ENCODE peak calls at places on chromosome 1, in four cellular contexts. V is stimulated activated CD4-positive, alpha-beta T cell treated with anti-CD3 and anti-CD28 coated beads, Interleukin-1b, Interleukin-23, amount 100 ng/mL, for 1 hour; X is AG04450; Z is H9. U is an unnamed sample.

GRCh38 chr1:155977607-155978324 is 581 bp downstream of the ARHGEF2 start:
- DNase-seq in V (peak), X (no peak), Z (peak), U (peak)

GRCh38 chr1:48200166-48200900 is 22.2 kb upstream of the SLC5A9 start:
- DNase-seq in V (no peak), X (no peak), Z (no peak), U (no peak)

GRCh38 chr1:206556748-206557635 is 49.7 kb downstream of the RASSF5 start:
- DNase-seq in V (peak), X (no peak), Z (peak), U (peak)

GRCh38 chr1:245060684-245061374 is 94.0 kb upstream of the KIF26B start:
- DNase-seq in V (no peak), X (no peak), Z (no peak), U (no peak)

GRCh38 chr1:165117482-165117881 is 239.0 kb downstream of the LMX1A start:
- DNase-seq in V (no peak), X (no peak), Z (peak), U (peak)

GRCh38 chr1:207128336-207128921 is 24.4 kb downstream of the C4BPA start:
- DNase-seq in V (no peak), X (no peak), Z (no peak), U (peak)

GRCh38 chr1:219990782-219991510 is 55.4 kb downstream of the EPRS1 start:
- DNase-seq in V (no peak), X (no peak), Z (no peak), U (peak)

GRCh38 chr1:62274496-62274895 is 44.7 kb downstream of the KANK4 start:
- DNase-seq in V (no peak), X (no peak), Z (no peak), U (no peak)

GRCh38 chr1:53681647-53682368 is 57.2 kb downstream of the GLIS1 start:
- DNase-seq in V (no peak), X (no peak), Z (peak), U (peak)

GRCh38 chr1:14017531-14017961 is 317.6 kb downstream of the PRDM2 start:
- DNase-seq in V (no peak), X (no peak), Z (no peak), U (peak)

GRCh38 chr1:97204468-97204867 is 482.9 kb downstream of the PTBP2 start:
- DNase-seq in V (no peak), X (no peak), Z (no peak), U (peak)

GRCh38 chr1:47991187-47991586 is 6.0 kb downstream of the TRABD2B start:
- DNase-seq in V (no peak), X (no peak), Z (peak), U (no peak)

GRCh38 chr1:154857441-154858215 is 12.5 kb downstream of the KCNN3 start:
- DNase-seq in V (no peak), X (no peak), Z (no peak), U (no peak)

GRCh38 chr1:183470961-183471747 is 1.1 kb upstream of the SMG7 start:
- DNase-seq in V (peak), X (peak), Z (peak), U (peak)

GRCh38 chr1:67484492-67484891 is 54.3 kb upstream of the SERBP1 start:
- DNase-seq in V (no peak), X (no peak), Z (no peak), U (peak)

GRCh38 chr1:3516911-3517310 is 62.4 kb downstream of the ARHGEF16 start:
- DNase-seq in V (no peak), X (no peak), Z (no peak), U (no peak)

GRCh38 chr1:30334767-30335166 is 388.6 kb downstream of the MATN1 start:
- DNase-seq in V (no peak), X (no peak), Z (no peak), U (no peak)

GRCh38 chr1:208047476-208047934 is 136.6 kb upstream of the CD34 start:
- DNase-seq in V (no peak), X (no peak), Z (no peak), U (no peak)

GRCh38 chr1:26391450-26391849 is 18.9 kb upstream of the ZNF683 start:
- DNase-seq in V (peak), X (no peak), Z (peak), U (peak)

GRCh38 chr1:202029171-202029665 is 18.8 kb downstream of the ELF3 start:
- DNase-seq in V (no peak), X (peak), Z (no peak), U (no peak)